ENCODE peak calls at places on chromosome 2, in ten cellular contexts. A is NCI-H1092 treated with DMSO at 0.1 percent for 48 hours; F is kidney glomerular epithelial cell; J is stimulated activated CD4-positive, alpha-beta T cell treated with anti-CD3 and anti-CD28 coated beads, Interleukin-1b, Interleukin-23, amount 100 ng/mL, for 4 hours; G is Jurkat, Clone E6-1; Z is activated CD8-positive, alpha-beta memory T cell treated with anti-CD3 and anti-CD28 coated beads, Interleukin-2, amount 50 U/mL, for 48 hours; W is A549; N is bronchial epithelial cell; S is WERI-Rb-1; K is non-pigmented ciliary epithelial cell. H is an unnamed sample.

GRCh38 chr2:217846321-217846743 is 156.5 kb downstream of the TNS1 start:
- DNase-seq in J (no peak), F (no peak), S (no peak), N (peak; percentile 21), G (no peak), A (no peak), K (no peak), W (no peak), Z (no peak), H (no peak)

GRCh38 chr2:168624028-168624427 is 168.0 kb downstream of the CERS6 start:
- DNase-seq in N (no peak), G (no peak), W (no peak), A (no peak), Z (no peak), F (no peak), J (no peak), K (no peak), S (no peak), H (no peak)

GRCh38 chr2:26088038-26088643 is 54.3 kb downstream of the RAB10 start:
- DNase-seq in J (no peak), G (no peak), K (no peak), W (peak; percentile 48), F (no peak), A (no peak), N (no peak), S (no peak), Z (no peak), H (peak; percentile 42)

GRCh38 chr2:147469471-147469870 is 375.4 kb upstream of the ACVR2A start:
- DNase-seq in W (no peak), S (no peak), N (no peak), F (no peak), K (no peak), A (peak; percentile 24), Z (no peak), J (no peak), G (no peak), H (no peak)

GRCh38 chr2:133790706-133791105 is 222.4 kb upstream of the NCKAP5 start:
- DNase-seq in Z (no peak), F (no peak), W (no peak), J (no peak), S (no peak), N (no peak), K (no peak), A (no peak), G (no peak), H (no peak)

GRCh38 chr2:37793004-37793403 is 121.6 kb upstream of the CDC42EP3 start:
- DNase-seq in G (no peak), Z (no peak), K (no peak), F (no peak), S (no peak), A (no peak), W (no peak), J (no peak), N (no peak), H (no peak)

GRCh38 chr2:215522237-215522636 is 86.4 kb upstream of the FN1 start:
- DNase-seq in N (no peak), S (no peak), A (peak; percentile 14), W (no peak), G (no peak), F (no peak), K (no peak), J (no peak), Z (no peak), H (no peak)

GRCh38 chr2:231460073-231460861 is 4.0 kb downstream of the NCL start:
- DNase-seq in S (no peak), Z (peak; percentile 29), G (no peak), N (no peak), W (no peak), J (no peak), F (no peak), A (no peak), K (no peak), H (no peak)

GRCh38 chr2:28958689-28959088 is 22.4 kb upstream of the TOGARAM2 start:
- DNase-seq in A (peak; percentile 69), K (no peak), G (peak; percentile 44), N (peak; percentile 63), W (peak; percentile 77), F (peak; percentile 65), Z (no peak), S (peak; percentile 84), J (peak; percentile 36), H (peak; percentile 78)

GRCh38 chr2:172329404-172330059 is 97.9 kb upstream of the ITGA6 start:
- DNase-seq in F (no peak), Z (no peak), J (no peak), S (no peak), G (no peak), K (no peak), W (no peak), A (no peak), N (no peak), H (no peak)

GRCh38 chr2:224927671-224928173 is 114.5 kb downstream of the DOCK10 start:
- DNase-seq in N (peak; percentile 93), S (no peak), Z (peak; percentile 80), W (peak; percentile 42), K (no peak), G (peak; percentile 78), A (no peak), F (peak; percentile 7), J (no peak), H (peak; percentile 46)

GRCh38 chr2:8457620-8458255 is 224.1 kb upstream of the ID2 start:
- DNase-seq in G (no peak), J (no peak), K (no peak), A (peak; percentile 34), S (no peak), F (no peak), N (no peak), W (no peak), Z (no peak), H (no peak)

GRCh38 chr2:71358931-71359671 is 27.5 kb downstream of the ZNF638 start:
- DNase-seq in Z (no peak), W (no peak), S (no peak), F (peak; percentile 5), J (no peak), A (no peak), G (no peak), K (no peak), N (peak; percentile 64), H (peak; percentile 87)